ENCODE peak calls at places on chromosomes 2 and 18, in nine cellular contexts. N, S, R, V, A, L, D, U and E are unnamed samples.

GRCh38 chr2:151947524-151948165 is 119.4 kb upstream of the ARL5A start:
- DNase-seq in R (no peak), U (no peak), S (no peak), L (no peak), D (peak), A (no peak), V (no peak), N (no peak), E (no peak)

GRCh38 chr18:44685296-44685695 is 4.6 kb downstream of the SETBP1 start:
- DNase-seq in S (no peak), L (no peak), V (no peak), R (no peak), N (no peak), D (no peak), A (no peak), U (no peak), E (no peak)

GRCh38 chr2:74130211-74130995 is 17.3 kb downstream of the BOLA3 start:
- DNase-seq in N (no peak), R (no peak), U (no peak), A (no peak), L (no peak), V (no peak), S (no peak), D (no peak), E (no peak)

GRCh38 chr2:160241251-160242137 is 41.4 kb upstream of the ITGB6 start:
- DNase-seq in L (no peak), N (peak), A (no peak), V (no peak), S (peak), D (peak), R (no peak), U (no peak), E (no peak)

GRCh38 chr2:15630121-15630957 is 38.7 kb downstream of the DDX1 start:
- DNase-seq in U (no peak), N (no peak), A (no peak), D (no peak), S (no peak), R (no peak), L (no peak), V (no peak), E (no peak)

GRCh38 chr2:231613054-231613654 is 20.5 kb downstream of the TEX44 start:
- DNase-seq in N (no peak), D (no peak), L (no peak), R (peak), V (no peak), S (no peak), U (no peak), A (peak), E (no peak)

GRCh38 chr2:75047189-75047812 is 88.9 kb downstream of the POLE4 start:
- DNase-seq in L (no peak), V (no peak), R (no peak), D (no peak), U (no peak), A (no peak), S (no peak), N (no peak), E (no peak)

GRCh38 chr2:128552806-128553551 is 234.3 kb upstream of the HS6ST1 start:
- DNase-seq in A (no peak), S (no peak), V (no peak), R (no peak), D (no peak), U (no peak), N (no peak), L (no peak), E (no peak)

GRCh38 chr18:22026362-22026761 is 143.0 kb upstream of the GATA6 start:
- DNase-seq in V (no peak), U (no peak), D (no peak), N (no peak), L (no peak), A (no peak), S (no peak), R (peak), E (no peak)

GRCh38 chr2:73291093-73291460 is 2.3 kb downstream of the EGR4 start:
- DNase-seq in A (peak), N (peak), S (no peak), L (no peak), R (peak), U (peak), V (peak), D (peak), E (peak)

GRCh38 chr18:39846277-39846676 is 2108.8 kb upstream of the PIK3C3 start:
- DNase-seq in R (no peak), D (peak), L (no peak), S (no peak), V (no peak), U (no peak), A (peak), N (peak), E (no peak)

GRCh38 chr2:182543746-182544525 is 117.1 kb upstream of the PDE1A start:
- DNase-seq in R (no peak), S (no peak), U (no peak), D (no peak), L (no peak), A (no peak), N (no peak), V (no peak), E (no peak)

GRCh38 chr2:1662606-1663180 is 81.6 kb downstream of the PXDN start:
- DNase-seq in V (no peak), U (no peak), D (no peak), A (no peak), R (no peak), S (no peak), L (no peak), N (no peak), E (no peak)

GRCh38 chr2:36277146-36277808 is 78.3 kb upstream of the CRIM1 start:
- DNase-seq in A (no peak), D (no peak), N (no peak), U (no peak), S (peak), L (peak), V (no peak), R (no peak), E (no peak)

GRCh38 chr2:56981554-56981953 is 797.8 kb downstream of the CCDC85A start:
- DNase-seq in D (no peak), V (no peak), A (no peak), R (no peak), S (no peak), N (no peak), U (no peak), L (no peak), E (no peak)

GRCh38 chr18:10663750-10664149 is 137.9 kb downstream of the NAPG start:
- DNase-seq in S (no peak), N (no peak), L (no peak), V (no peak), D (no peak), R (no peak), U (no peak), A (no peak), E (no peak)

GRCh38 chr2:134869941-134870736 is 31.7 kb downstream of the ACMSD start:
- DNase-seq in L (no peak), A (no peak), N (no peak), D (no peak), V (no peak), U (no peak), S (no peak), R (no peak), E (no peak)

GRCh38 chr2:128738446-128739110 is 419.9 kb upstream of the HS6ST1 start:
- DNase-seq in D (no peak), A (no peak), U (no peak), S (no peak), N (no peak), L (no peak), V (no peak), R (no peak), E (no peak)

GRCh38 chr2:48448274-48449061 is 81.5 kb upstream of the STON1 start:
- DNase-seq in U (no peak), R (no peak), S (no peak), N (no peak), V (no peak), A (no peak), L (peak), D (no peak), E (no peak)

GRCh38 chr2:73907840-73908452 is 15.1 kb downstream of the ACTG2 start:
- DNase-seq in A (no peak), D (no peak), N (peak), S (no peak), L (peak), U (no peak), R (no peak), V (peak), E (no peak)

GRCh38 chr18:42937434-42937833 is 178.1 kb downstream of the RIT2 start:
- DNase-seq in S (no peak), N (no peak), U (no peak), V (no peak), A (no peak), D (no peak), R (no peak), L (no peak), E (no peak)

GRCh38 chr2:26704441-26704977 is 12.0 kb downstream of the KCNK3 start:
- DNase-seq in D (no peak), V (no peak), U (no peak), R (no peak), N (no peak), L (peak), A (no peak), S (peak), E (no peak)

GRCh38 chr2:106336740-106337139 is 131.5 kb downstream of the RGPD3 start:
- DNase-seq in U (no peak), N (no peak), A (no peak), V (no peak), D (no peak), R (no peak), S (no peak), L (no peak), E (no peak)

GRCh38 chr18:22778996-22779395 is 154.1 kb upstream of the RBBP8 start:
- DNase-seq in N (no peak), R (no peak), L (no peak), D (no peak), S (no peak), A (peak), V (no peak), U (no peak), E (no peak)

GRCh38 chr2:220509921-220510320 is 882.5 kb downstream of the SLC4A3 start:
- DNase-seq in V (no peak), L (no peak), U (no peak), D (no peak), S (no peak), R (no peak), N (no peak), A (no peak), E (no peak)

GRCh38 chr2:61898810-61899209 is 6.7 kb upstream of the COMMD1 start:
- DNase-seq in V (no peak), U (no peak), R (no peak), L (no peak), A (no peak), S (no peak), N (no peak), D (no peak), E (no peak)

GRCh38 chr2:230991598-230991997 is 4.3 kb upstream of the SPATA3 start:
- DNase-seq in S (no peak), V (no peak), R (no peak), U (no peak), N (peak), D (no peak), A (no peak), L (no peak), E (no peak)

GRCh38 chr2:3461781-3462492 is 57.4 kb downstream of the ADI1 start:
- DNase-seq in V (no peak), S (no peak), L (peak), U (peak), A (no peak), R (peak), N (no peak), D (peak), E (peak)

GRCh38 chr2:10301946-10302478 is 692 bp upstream of the HPCAL1 start:
- DNase-seq in U (peak), S (no peak), D (peak), N (peak), V (no peak), R (no peak), A (no peak), L (no peak), E (peak)

GRCh38 chr2:151638188-151638933 is 95.9 kb downstream of the NEB start:
- DNase-seq in V (peak), N (peak), S (no peak), L (no peak), A (no peak), R (no peak), D (no peak), U (no peak), E (no peak)

GRCh38 chr2:85772019-85772745 is 18.4 kb downstream of the ATOH8 start:
- DNase-seq in A (peak), V (no peak), R (peak), U (no peak), S (peak), N (peak), L (peak), D (peak), E (peak)

GRCh38 chr18:57134564-57135211 is 12.2 kb upstream of the BOD1L2 start:
- DNase-seq in L (no peak), U (no peak), N (no peak), R (no peak), D (no peak), V (no peak), S (no peak), A (no peak), E (no peak)

GRCh38 chr2:41830600-41830999 is 217.2 kb upstream of the PKDCC start:
- DNase-seq in N (no peak), L (no peak), D (no peak), V (no peak), S (no peak), R (no peak), U (peak), A (no peak), E (no peak)

GRCh38 chr2:166784296-166784946 is 103.9 kb upstream of the XIRP2 start:
- DNase-seq in L (no peak), R (no peak), A (no peak), V (no peak), N (no peak), U (no peak), S (no peak), D (no peak), E (no peak)

GRCh38 chr2:10091182-10091932 is 11.1 kb upstream of the CYS1 start:
- DNase-seq in A (no peak), V (no peak), N (peak), S (no peak), D (peak), U (no peak), L (no peak), R (peak), E (no peak)

GRCh38 chr2:212484563-212485080 is 54.0 kb downstream of the ERBB4 start:
- DNase-seq in N (no peak), S (no peak), L (no peak), U (no peak), A (no peak), D (no peak), R (no peak), V (no peak), E (no peak)

GRCh38 chr2:240525802-240526201 is 32.0 kb downstream of the ANKMY1 start:
- DNase-seq in D (no peak), U (no peak), A (no peak), V (no peak), L (no peak), N (no peak), S (no peak), R (peak), E (no peak)

GRCh38 chr18:59220784-59221765 is 1.1 kb downstream of the GRP start:
- DNase-seq in D (no peak), N (no peak), U (no peak), R (no peak), L (no peak), V (no peak), S (no peak), A (no peak), E (peak)

GRCh38 chr18:79903787-79904356 is 47.6 kb downstream of the SLC66A2 start:
- DNase-seq in R (peak), D (no peak), S (no peak), U (no peak), A (no peak), L (no peak), N (no peak), V (no peak), E (no peak)

DNA sequence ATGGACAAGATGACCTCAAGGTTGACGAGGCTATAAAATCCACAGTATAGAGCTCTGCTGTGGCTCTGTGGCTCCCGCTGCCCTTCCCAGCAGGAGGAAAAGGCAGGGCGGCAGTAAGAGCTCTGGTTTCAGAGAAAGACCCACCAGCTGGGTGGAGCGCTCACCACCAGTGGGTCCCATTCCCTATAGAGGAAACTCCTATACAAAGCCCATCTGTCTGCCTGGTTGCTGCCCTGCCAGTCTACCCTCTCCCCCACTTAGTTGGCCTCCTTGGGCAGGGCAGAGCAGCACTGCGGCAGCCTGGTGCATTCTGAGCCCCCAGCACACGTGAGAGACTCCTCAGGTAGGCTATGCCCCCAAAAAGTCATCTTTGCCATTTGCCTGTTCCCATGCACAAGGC is 26.5 kb downstream of the TNS1 start:
- DNase-seq in N (no peak), S (no peak), R (peak), U (no peak), D (no peak), V (no peak), A (no peak), L (no peak), E (no peak)
- TF ChIP-seq CTCF in N (no peak), S (no peak), R (no peak), U (no peak), D (no peak), V (no peak), A (no peak), L (no peak), E (no peak)

GRCh38 chr2:46564811-46565241 is 85.5 kb downstream of the TMEM247 start:
- DNase-seq in U (peak), R (no peak), L (no peak), V (no peak), N (no peak), S (no peak), D (no peak), A (peak), E (no peak)
- TF ChIP-seq CTCF in U (peak), R (no peak), L (no peak), V (no peak), N (no peak), S (no peak), D (no peak), A (no peak), E (no peak)

GRCh38 chr2:156115338-156115737 is 217.2 kb downstream of the NR4A2 start:
- DNase-seq in U (no peak), D (no peak), A (no peak), L (no peak), S (no peak), N (no peak), V (no peak), R (no peak), E (no peak)

GRCh38 chr2:156116113-156116512 is 216.4 kb downstream of the NR4A2 start:
- DNase-seq in D (no peak), N (no peak), L (no peak), U (no peak), A (no peak), V (no peak), S (no peak), R (no peak), E (no peak)

GRCh38 chr2:156112323-156112722 is 220.2 kb downstream of the NR4A2 start:
- DNase-seq in U (no peak), A (no peak), S (no peak), N (no peak), R (no peak), L (no peak), V (no peak), D (no peak), E (no peak)

DNA sequence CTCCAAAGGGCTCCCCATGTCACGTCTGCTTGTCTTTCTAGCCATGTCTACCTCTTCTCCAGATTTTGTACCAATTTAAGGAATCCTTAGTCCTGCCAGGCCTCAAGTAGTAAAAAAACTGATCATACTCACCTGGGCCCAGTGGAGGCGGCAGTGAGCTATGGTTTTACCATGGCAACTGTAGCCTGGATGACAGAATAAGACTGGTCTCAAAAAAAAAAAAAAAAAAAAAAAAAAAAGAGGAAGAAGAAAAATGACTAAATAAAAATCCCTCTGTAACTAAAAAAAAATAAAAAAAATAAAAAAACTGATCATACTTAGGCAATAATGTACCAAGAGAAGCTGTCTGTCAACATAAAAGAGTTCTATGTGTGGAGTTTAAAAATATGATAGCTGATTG is 221.6 kb downstream of the NR4A2 start:
- DNase-seq in V (peak), D (no peak), R (no peak), U (no peak), A (no peak), L (no peak), S (no peak), N (peak), E (no peak)
- TF ChIP-seq CTCF in V (no peak), D (peak), R (no peak), U (no peak), A (no peak), L (no peak), S (no peak), N (no peak), E (no peak)

DNA sequence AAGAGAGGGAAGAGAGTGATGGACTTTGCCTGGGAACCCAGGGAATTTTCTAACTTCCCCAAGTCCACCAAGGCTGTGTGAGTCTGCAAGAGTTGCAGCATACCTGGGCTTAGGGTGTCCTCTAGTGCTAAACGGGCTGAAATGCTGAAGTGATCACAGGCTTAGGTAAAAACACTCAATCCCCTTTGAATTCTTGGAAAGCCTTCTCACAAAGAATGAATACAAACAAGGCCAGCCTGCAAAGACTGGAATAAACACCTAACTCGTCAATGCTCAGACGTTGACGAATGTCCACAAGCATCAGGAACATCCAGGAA is 30.0 kb upstream of the BMP10 start:
- DNase-seq in L (no peak), R (no peak), A (no peak), N (no peak), S (no peak), U (no peak), D (no peak), V (no peak), E (no peak)
- TF ChIP-seq CTCF in L (peak), R (no peak), A (no peak), N (no peak), S (peak), U (peak), D (no peak), V (no peak), E (no peak)

GRCh38 chr2:189982087-189982486 is 80.4 kb downstream of the MSTN start:
- DNase-seq in R (no peak), D (no peak), U (no peak), V (no peak), L (no peak), S (no peak), N (no peak), A (no peak), E (no peak)

GRCh38 chr2:189982777-189983394 is 79.6 kb downstream of the MSTN start:
- DNase-seq in V (no peak), N (no peak), A (no peak), U (peak), R (no peak), D (no peak), L (no peak), S (no peak), E (no peak)
- TF ChIP-seq CTCF in V (peak), N (no peak), A (no peak), U (peak), R (no peak), D (peak), L (peak), S (peak), E (peak)

DNA sequence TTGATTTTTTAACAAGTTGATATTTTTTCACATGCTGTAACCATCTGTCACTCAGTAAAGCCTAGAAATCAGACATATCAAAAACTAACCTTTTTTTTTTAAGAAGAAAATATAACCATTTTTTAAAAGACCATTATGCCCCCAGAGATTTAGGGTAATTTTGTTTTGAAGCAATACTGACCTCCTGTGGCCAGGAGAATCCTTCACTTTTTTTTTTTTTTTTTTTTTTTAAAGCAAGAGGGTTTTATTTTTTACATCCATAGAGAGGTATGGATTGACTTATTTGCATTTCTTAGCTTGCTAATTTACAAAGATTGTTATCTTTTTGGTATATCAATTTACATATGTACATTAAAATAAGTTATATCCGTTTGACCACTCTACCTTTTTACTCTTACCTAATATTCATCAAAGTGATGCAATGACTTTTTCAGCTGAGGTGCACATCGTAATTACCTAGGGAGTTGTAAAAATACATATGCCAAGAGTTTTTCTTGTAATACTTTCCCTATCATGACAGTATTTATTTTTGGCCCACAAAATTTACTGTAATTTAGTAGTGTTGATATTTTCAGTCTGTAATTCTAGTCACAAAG is 161.9 kb downstream of the SOCS6 start:
- DNase-seq in V (no peak), R (no peak), U (no peak), D (no peak), S (no peak), L (no peak), A (no peak), N (no peak), E (no peak)
- TF ChIP-seq CTCF in V (no peak), R (no peak), U (no peak), D (peak), S (peak), L (peak), A (no peak), N (peak), E (peak)

GRCh38 chr2:39696838-39697237 is 31.1 kb downstream of the TMEM178A start:
- DNase-seq in N (no peak), D (no peak), S (peak), L (peak), V (no peak), R (no peak), U (no peak), A (no peak), E (no peak)
- TF ChIP-seq CTCF in N (no peak), D (peak), S (peak), L (peak), V (no peak), R (no peak), U (peak), A (peak), E (peak)